ENCODE peak calls at places on chromosomes 1 and 21, in nine cellular contexts. P, Z, G, H, E, S, O, M and W are unnamed samples.

GRCh38 chr1:88661188-88661587 is 22.9 kb upstream of the PKN2 start:
- DNase-seq in O (no peak), S (no peak), P (no peak), Z (peak; percentile 14), H (no peak), M (no peak), G (no peak), E (no peak), W (no peak)

GRCh38 chr1:150162862-150163706 is 13.4 kb downstream of the PLEKHO1 start:
- DNase-seq in M (peak; percentile 85), S (no peak), P (no peak), Z (peak; percentile 75), E (peak; percentile 99), G (peak; percentile 55), O (peak; percentile 89), H (peak; percentile 49), W (no peak)

GRCh38 chr1:221743416-221744208 is 1.7 kb upstream of the DUSP10 start:
- DNase-seq in P (no peak), Z (peak; percentile 85), S (no peak), M (no peak), E (no peak), G (peak; percentile 51), H (no peak), O (no peak), W (no peak)

GRCh38 chr21:44867999-44868700 is 5.3 kb downstream of the PTTG1IP start:
- DNase-seq in M (peak; percentile 40), H (no peak), E (no peak), S (no peak), P (no peak), G (no peak), O (no peak), Z (no peak), W (no peak)

GRCh38 chr1:53642607-53643006 is 96.4 kb downstream of the GLIS1 start:
- DNase-seq in P (no peak), Z (no peak), S (no peak), M (peak; percentile 26), E (no peak), H (no peak), G (no peak), O (no peak), W (no peak)

GRCh38 chr1:29197590-29197924 is 15.9 kb upstream of the SRSF4 start:
- DNase-seq in Z (no peak), H (peak; percentile 51), S (no peak), P (peak; percentile 17), O (peak; percentile 54), M (no peak), E (peak; percentile 56), G (no peak), W (peak; percentile 40)

GRCh38 chr1:163875214-163875926 is 553.6 kb downstream of the NUF2 start:
- DNase-seq in Z (peak; percentile 19), E (peak; percentile 84), H (no peak), O (peak; percentile 13), M (no peak), S (no peak), G (no peak), P (peak; percentile 36), W (no peak)

GRCh38 chr1:10431065-10431730 is 965 bp downstream of the CENPS start:
- DNase-seq in P (peak; percentile 50), O (peak; percentile 59), G (no peak), H (peak; percentile 13), S (no peak), M (no peak), Z (no peak), E (peak; percentile 45), W (no peak)

GRCh38 chr1:160844447-160845232 is 18.0 kb downstream of the CD244 start:
- DNase-seq in S (no peak), O (no peak), E (no peak), H (no peak), G (no peak), M (no peak), Z (no peak), P (no peak), W (no peak)

GRCh38 chr1:204826970-204827369 is 43.7 kb upstream of the NFASC start:
- DNase-seq in G (no peak), S (no peak), P (no peak), Z (no peak), M (no peak), E (peak; percentile 23), O (peak; percentile 68), H (no peak), W (peak; percentile 87)

GRCh38 chr1:227922501-227923352 is 25.0 kb downstream of the WNT9A start:
- DNase-seq in S (no peak), E (no peak), Z (no peak), G (no peak), M (no peak), P (no peak), H (no peak), O (peak; percentile 91), W (no peak)

GRCh38 chr1:212205843-212206242 is 79.4 kb upstream of the PPP2R5A start:
- DNase-seq in G (no peak), E (no peak), M (no peak), H (no peak), P (no peak), S (no peak), Z (no peak), O (no peak), W (no peak)

GRCh38 chr21:34974162-34974981 is 74.7 kb downstream of the RUNX1 start:
- DNase-seq in E (no peak), S (no peak), G (peak; percentile 48), M (no peak), O (no peak), P (no peak), H (no peak), Z (no peak), W (no peak)

GRCh38 chr1:38013027-38013588 is 574 bp downstream of the UTP11 start:
- DNase-seq in O (no peak), Z (no peak), G (no peak), P (no peak), E (peak; percentile 71), M (no peak), H (no peak), S (no peak), W (no peak)

GRCh38 chr1:179575497-179576314 is at the start of gene NPHS2:
- DNase-seq in H (no peak), O (peak; percentile 67), Z (no peak), M (no peak), G (no peak), P (no peak), E (no peak), S (no peak), W (no peak)

GRCh38 chr1:201769966-201770365 is 59.0 kb upstream of the IPO9 start:
- DNase-seq in E (peak; percentile 72), S (no peak), M (no peak), H (no peak), P (no peak), G (no peak), Z (no peak), O (no peak), W (no peak)

GRCh38 chr1:99004270-99005141 is at the start of gene PLPPR5:
- DNase-seq in G (peak; percentile 1), P (peak; percentile 8), M (peak; percentile 59), O (peak; percentile 83), Z (peak; percentile 13), H (no peak), E (peak; percentile 42), S (no peak), W (no peak)

GRCh38 chr1:8666394-8667167 is 150.9 kb downstream of the RERE start:
- DNase-seq in P (peak; percentile 74), O (no peak), M (no peak), H (no peak), E (peak; percentile 34), S (no peak), G (no peak), Z (peak; percentile 27), W (no peak)

GRCh38 chr21:33022828-33023573 is 2.7 kb upstream of the OLIG2 start:
- DNase-seq in E (no peak), H (no peak), O (peak; percentile 67), P (no peak), M (no peak), Z (no peak), G (no peak), S (no peak), W (no peak)

GRCh38 chr1:4654764-4655673 is 610 bp downstream of the AJAP1 start:
- DNase-seq in S (no peak), M (peak; percentile 59), E (no peak), Z (no peak), O (peak; percentile 85), G (no peak), H (no peak), P (no peak), W (peak; percentile 20)